ENCODE peak calls at places on chromosomes 16 and 17, in eight cellular contexts. J, K, Q, A, W, L, T and N are unnamed samples.
A peak's percentile ranks its signal among the peaks of the same experiment; 100 is the strongest.

GRCh38 chr17:42179911-42180410 is 981 bp downstream of the KCNH4 start:
- DNase-seq in J (no peak), K (peak; percentile 67), Q (peak; percentile 71), A (peak; percentile 20), W (peak; percentile 44), L (peak; percentile 16), T (peak; percentile 58), N (no peak)

GRCh38 chr16:65121870-65122723 is at the start of gene CDH11:
- DNase-seq in J (peak; percentile 67), K (peak; percentile 50), Q (peak; percentile 62), A (peak; percentile 3), W (peak; percentile 83), L (peak; percentile 22), T (peak; percentile 56), N (no peak)

GRCh38 chr16:8581923-8582580 is 8.3 kb downstream of the TMEM114 start:
- DNase-seq in J (no peak), K (no peak), Q (no peak), A (no peak), W (no peak), L (no peak), T (no peak), N (no peak)

GRCh38 chr17:58403312-58403711 is 14.0 kb downstream of the RNF43 start:
- DNase-seq in J (no peak), K (peak; percentile 58), Q (no peak), A (peak; percentile 83), W (no peak), L (no peak), T (no peak), N (no peak)

GRCh38 chr17:13230350-13230900 is 212.6 kb upstream of the ELAC2 start:
- DNase-seq in J (no peak), K (no peak), Q (no peak), A (peak; percentile 34), W (no peak), L (no peak), T (no peak), N (peak; percentile 30)

GRCh38 chr16:2532494-2533141 is 1.4 kb upstream of the CEMP1 start:
- DNase-seq in J (peak; percentile 46), K (peak; percentile 59), Q (no peak), A (peak; percentile 53), W (peak; percentile 73), L (peak; percentile 88), T (no peak), N (peak; percentile 71)

GRCh38 chr17:58630883-58631522 is 60.8 kb downstream of the TEX14 start:
- DNase-seq in J (no peak), K (no peak), Q (peak; percentile 46), A (peak; percentile 98), W (no peak), L (peak; percentile 11), T (no peak), N (no peak)

GRCh38 chr17:42230225-42230624 is 35.9 kb upstream of the GHDC start:
- DNase-seq in J (no peak), K (no peak), Q (no peak), A (no peak), W (no peak), L (no peak), T (no peak), N (no peak)

GRCh38 chr17:73952136-73952497 is 251.4 kb upstream of the RPL38 start:
- DNase-seq in J (no peak), K (no peak), Q (peak; percentile 40), A (no peak), W (no peak), L (no peak), T (peak; percentile 40), N (no peak)

GRCh38 chr17:45222994-45223540 is 1.4 kb downstream of the FMNL1 start:
- DNase-seq in J (no peak), K (no peak), Q (no peak), A (no peak), W (no peak), L (no peak), T (no peak), N (no peak)

GRCh38 chr17:80001376-80001775 is 34.3 kb downstream of the TBC1D16 start:
- DNase-seq in J (no peak), K (no peak), Q (no peak), A (no peak), W (no peak), L (no peak), T (no peak), N (no peak)

GRCh38 chr17:72594248-72594647 is 473.4 kb downstream of the SOX9 start:
- DNase-seq in J (no peak), K (no peak), Q (no peak), A (no peak), W (no peak), L (no peak), T (no peak), N (no peak)

GRCh38 chr16:31700200-31700529 is 172.5 kb downstream of the AHSP start:
- DNase-seq in J (no peak), K (peak; percentile 92), Q (no peak), A (no peak), W (no peak), L (no peak), T (no peak), N (no peak)

GRCh38 chr16:81445143-81445922 is 725 bp downstream of the CMIP start:
- DNase-seq in J (peak; percentile 25), K (peak; percentile 42), Q (peak; percentile 45), A (peak; percentile 32), W (peak; percentile 36), L (no peak), T (no peak), N (no peak)

GRCh38 chr16:85453-85782 is 7.4 kb downstream of the MPG start:
- DNase-seq in J (no peak), K (no peak), Q (no peak), A (no peak), W (no peak), L (no peak), T (no peak), N (no peak)

DNA sequence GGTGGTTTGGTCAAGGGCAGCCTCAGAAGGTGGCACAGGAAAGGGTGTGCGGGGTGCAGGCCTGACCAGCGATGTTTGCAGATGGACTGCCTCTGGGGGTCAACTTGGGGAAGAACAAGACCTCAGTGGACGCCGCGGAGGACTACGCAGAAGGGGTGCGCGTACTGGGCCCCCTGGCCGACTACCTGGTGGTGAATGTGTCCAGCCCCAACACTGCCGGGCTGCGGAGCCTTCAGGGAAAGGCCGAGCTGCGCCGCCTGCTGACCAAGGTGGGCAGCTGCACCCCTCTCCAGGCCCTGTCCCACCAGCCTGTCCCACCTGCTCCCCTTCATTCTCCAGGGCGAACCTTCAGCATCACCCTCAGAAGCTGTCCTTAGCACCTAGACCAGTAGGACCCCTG is 12.5 kb downstream of the DHODH start:
- DNase-seq in J (no peak), K (no peak), Q (peak; percentile 68), A (no peak), W (no peak), L (no peak), T (no peak), N (no peak)
- TF ChIP-seq CTCF in J (peak; percentile 61), K (no peak), Q (peak; percentile 74), A (no peak), W (no peak), L (no peak), T (peak; percentile 41), N (no peak)

GRCh38 chr17:82329683-82330321 is 3.8 kb downstream of the SECTM1 start:
- DNase-seq in J (no peak), K (no peak), Q (no peak), A (no peak), W (no peak), L (no peak), T (no peak), N (no peak)

GRCh38 chr17:82328994-82329507 is 4.5 kb downstream of the SECTM1 start:
- DNase-seq in J (no peak), K (no peak), Q (no peak), A (no peak), W (no peak), L (no peak), T (no peak), N (no peak)

GRCh38 chr17:82331345-82331939 is 2.1 kb downstream of the SECTM1 start:
- DNase-seq in J (no peak), K (no peak), Q (no peak), A (no peak), W (no peak), L (no peak), T (no peak), N (no peak)

GRCh38 chr17:82332669-82333278 is 792 bp downstream of the SECTM1 start:
- DNase-seq in J (peak; percentile 8), K (peak; percentile 64), Q (no peak), A (peak; percentile 46), W (peak; percentile 47), L (no peak), T (no peak), N (no peak)

GRCh38 chr17:82330322-82331239 is 3.0 kb downstream of the SECTM1 start:
- DNase-seq in J (peak; percentile 23), K (peak; percentile 71), Q (no peak), A (peak; percentile 49), W (no peak), L (no peak), T (peak; percentile 32), N (no peak)
- TF ChIP-seq CTCF in J (no peak), K (no peak), Q (no peak), A (no peak), W (no peak), L (no peak), T (no peak), N (no peak)

GRCh38 chr16:29646947-29647346 is 16.1 kb upstream of the SPN start:
- DNase-seq in J (no peak), K (no peak), Q (no peak), A (no peak), W (no peak), L (no peak), T (no peak), N (no peak)

GRCh38 chr16:29644973-29645698 is 17.9 kb upstream of the SPN start:
- DNase-seq in J (no peak), K (no peak), Q (no peak), A (no peak), W (no peak), L (no peak), T (no peak), N (no peak)

GRCh38 chr16:29644338-29644857 is 18.6 kb upstream of the SPN start:
- DNase-seq in J (no peak), K (no peak), Q (no peak), A (no peak), W (no peak), L (no peak), T (no peak), N (no peak)

GRCh38 chr16:29645699-29646187 is 17.3 kb upstream of the SPN start:
- DNase-seq in J (no peak), K (no peak), Q (no peak), A (no peak), W (no peak), L (no peak), T (no peak), N (no peak)

GRCh38 chr16:29641561-29641960 is 21.5 kb upstream of the SPN start:
- DNase-seq in J (no peak), K (no peak), Q (no peak), A (no peak), W (no peak), L (no peak), T (no peak), N (no peak)
- TF ChIP-seq CTCF in J (no peak), K (no peak), Q (no peak), A (no peak), W (no peak), L (no peak), T (no peak), N (peak; percentile 14)

DNA sequence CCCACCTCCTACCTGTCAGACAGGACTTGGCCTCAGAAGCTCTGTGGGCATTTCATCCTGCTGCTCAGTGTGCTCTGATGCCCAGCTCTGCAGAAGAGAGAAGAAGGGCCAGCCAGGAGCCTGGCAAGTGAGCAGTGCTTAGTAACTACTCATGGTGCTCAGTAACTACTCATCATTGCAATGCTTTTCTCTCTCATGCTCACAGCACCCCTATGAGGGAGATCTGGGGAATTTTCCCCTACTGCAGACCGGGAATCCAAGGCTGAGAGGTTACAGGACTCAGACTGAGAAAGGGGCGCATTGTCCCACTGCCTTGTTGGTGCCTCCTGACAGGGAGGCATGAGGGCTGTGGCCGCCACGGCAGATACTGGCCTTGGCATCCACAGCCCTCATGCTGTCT is 261.1 kb downstream of the C16orf95 start:
- DNase-seq in J (peak; percentile 29), K (no peak), Q (no peak), A (peak; percentile 7), W (no peak), L (no peak), T (no peak), N (no peak)
- TF ChIP-seq CTCF in J (peak; percentile 5), K (no peak), Q (no peak), A (peak; percentile 24), W (no peak), L (no peak), T (no peak), N (no peak)